ENCODE peak calls at places on chromosomes 12 and 14, in seven cellular contexts. E, R, H, C, G, Y and F are unnamed samples.

GRCh38 chr12:44509471-44509870 is 366.6 kb downstream of the NELL2 start:
- DNase-seq in E (no peak), R (no peak), H (no peak), C (no peak), G (no peak), Y (no peak), F (no peak)

GRCh38 chr14:96108911-96109310 is 69.7 kb downstream of the C14orf132 start:
- DNase-seq in E (no peak), R (no peak), H (no peak), C (no peak), G (no peak), Y (no peak), F (no peak)

GRCh38 chr12:45852508-45852907 is 123.0 kb downstream of the ARID2 start:
- DNase-seq in E (no peak), R (no peak), H (no peak), C (no peak), G (no peak), Y (no peak), F (no peak)

GRCh38 chr14:21163721-21164120 is 7.9 kb upstream of the OR5AU1 start:
- DNase-seq in E (no peak), R (no peak), H (no peak), C (no peak), G (no peak), Y (no peak), F (no peak)

GRCh38 chr12:50401383-50402155 is 884 bp downstream of the LARP4 start:
- DNase-seq in E (no peak), R (no peak), H (no peak), C (no peak), G (no peak), Y (no peak), F (no peak)

GRCh38 chr12:31745242-31745641 is 16.4 kb upstream of the AMN1 start:
- DNase-seq in E (no peak), R (no peak), H (no peak), C (no peak), G (no peak), Y (no peak), F (no peak)

GRCh38 chr12:109880938-109881337 is 597 bp upstream of the GLTP start:
- DNase-seq in E (no peak), R (no peak), H (no peak), C (no peak), G (no peak), Y (no peak), F (no peak)

GRCh38 chr14:98189077-98189476 is 1082.9 kb downstream of the BCL11B start:
- DNase-seq in E (no peak), R (no peak), H (no peak), C (no peak), G (no peak), Y (no peak), F (no peak)

GRCh38 chr14:92688434-92689375 is 59.7 kb downstream of the LGMN start:
- DNase-seq in E (no peak), R (no peak), H (no peak), C (no peak), G (peak; percentile 59), Y (no peak), F (no peak)

GRCh38 chr14:93619176-93619793 is 169.0 kb downstream of the PRIMA1 start:
- DNase-seq in E (no peak), R (peak; percentile 47), H (peak; percentile 9), C (peak; percentile 5), G (peak; percentile 47), Y (peak; percentile 16), F (peak; percentile 5)

GRCh38 chr12:8676651-8677050 is 14.0 kb upstream of the MFAP5 start:
- DNase-seq in E (no peak), R (no peak), H (no peak), C (no peak), G (no peak), Y (no peak), F (no peak)

GRCh38 chr12:91492648-91493047 is 310.0 kb upstream of the DCN start:
- DNase-seq in E (no peak), R (no peak), H (no peak), C (no peak), G (no peak), Y (no peak), F (no peak)

GRCh38 chr14:75461303-75461702 is 33.5 kb downstream of the JDP2 start:
- DNase-seq in E (no peak), R (no peak), H (no peak), C (no peak), G (no peak), Y (no peak), F (no peak)

GRCh38 chr14:36773136-36773540 is 111.5 kb downstream of the PAX9 start:
- DNase-seq in E (no peak), R (peak; percentile 51), H (no peak), C (no peak), G (no peak), Y (peak; percentile 81), F (no peak)

GRCh38 chr12:98618952-98619351 is 25.5 kb downstream of the SLC25A3 start:
- DNase-seq in E (no peak), R (no peak), H (no peak), C (no peak), G (no peak), Y (no peak), F (no peak)

GRCh38 chr14:104433401-104434213 is 146.0 kb upstream of the C14orf180 start:
- DNase-seq in E (no peak), R (no peak), H (no peak), C (no peak), G (peak; percentile 23), Y (no peak), F (peak; percentile 19)

GRCh38 chr14:70573050-70573449 is 27.4 kb downstream of the MED6 start:
- DNase-seq in E (no peak), R (no peak), H (no peak), C (no peak), G (no peak), Y (no peak), F (no peak)

GRCh38 chr12:53174881-53175491 is 5.5 kb upstream of the ZNF740 start:
- DNase-seq in E (no peak), R (peak; percentile 94), H (no peak), C (no peak), G (no peak), Y (peak; percentile 22), F (no peak)

GRCh38 chr12:12510141-12510540 is 52.5 kb downstream of the DUSP16 start:
- DNase-seq in E (no peak), R (no peak), H (no peak), C (no peak), G (no peak), Y (no peak), F (no peak)

GRCh38 chr12:102031852-102032251 is 29.9 kb downstream of the WASHC3 start:
- DNase-seq in E (no peak), R (no peak), H (no peak), C (no peak), G (no peak), Y (no peak), F (no peak)

GRCh38 chr14:26872930-26873470 is 275.2 kb upstream of the NOVA1 start:
- DNase-seq in E (no peak), R (no peak), H (no peak), C (no peak), G (no peak), Y (no peak), F (no peak)

GRCh38 chr12:76470028-76470939 is 89.3 kb downstream of the OSBPL8 start:
- DNase-seq in E (no peak), R (no peak), H (no peak), C (peak; percentile 25), G (peak; percentile 3), Y (peak; percentile 36), F (no peak)

GRCh38 chr14:96373538-96373937 is 10.2 kb downstream of the GSKIP start:
- DNase-seq in E (no peak), R (no peak), H (no peak), C (no peak), G (peak; percentile 32), Y (no peak), F (no peak)

GRCh38 chr14:68780358-68781160 is 12.3 kb downstream of the ZFP36L1 start:
- DNase-seq in E (no peak), R (no peak), H (no peak), C (no peak), G (no peak), Y (peak; percentile 39), F (no peak)

GRCh38 chr12:100795193-100796179 is 910 bp downstream of the ANO4 start:
- DNase-seq in E (no peak), R (no peak), H (no peak), C (no peak), G (no peak), Y (no peak), F (no peak)

GRCh38 chr14:73996731-73997107 is 22.4 kb downstream of the ENTPD5 start:
- DNase-seq in E (no peak), R (peak; percentile 73), H (no peak), C (no peak), G (no peak), Y (no peak), F (no peak)

GRCh38 chr14:64604854-64605253 is 55.1 kb downstream of the PPP1R36 start:
- DNase-seq in E (peak; percentile 7), R (no peak), H (no peak), C (no peak), G (no peak), Y (no peak), F (no peak)

GRCh38 chr14:50717826-50718225 is 49.7 kb upstream of the SAV1 start:
- DNase-seq in E (no peak), R (no peak), H (no peak), C (no peak), G (no peak), Y (no peak), F (no peak)

GRCh38 chr12:59086124-59086523 is 165.8 kb upstream of the LRIG3 start:
- DNase-seq in E (no peak), R (no peak), H (no peak), C (no peak), G (no peak), Y (no peak), F (no peak)

GRCh38 chr12:83841620-83842019 is 1071.0 kb downstream of the SLC6A15 start:
- DNase-seq in E (no peak), R (no peak), H (no peak), C (no peak), G (no peak), Y (no peak), F (no peak)
- TF ChIP-seq TAF1 in E (no peak), R (no peak), H (no peak), C (no peak), G (no peak), Y (no peak), F (no peak)

GRCh38 chr12:79397609-79398008 is 293.2 kb downstream of the PAWR start:
- DNase-seq in E (no peak), R (no peak), H (no peak), C (no peak), G (no peak), Y (no peak), F (no peak)
- TF ChIP-seq TAF1 in E (no peak), R (no peak), H (no peak), C (no peak), G (no peak), Y (no peak), F (no peak)

GRCh38 chr14:90276627-90277367 is 20.4 kb downstream of the PSMC1 start:
- DNase-seq in E (no peak), R (no peak), H (no peak), C (no peak), G (no peak), Y (peak; percentile 16), F (no peak)
- TF ChIP-seq TAF1 in E (no peak), R (no peak), H (no peak), C (no peak), G (no peak), Y (no peak), F (no peak)

DNA sequence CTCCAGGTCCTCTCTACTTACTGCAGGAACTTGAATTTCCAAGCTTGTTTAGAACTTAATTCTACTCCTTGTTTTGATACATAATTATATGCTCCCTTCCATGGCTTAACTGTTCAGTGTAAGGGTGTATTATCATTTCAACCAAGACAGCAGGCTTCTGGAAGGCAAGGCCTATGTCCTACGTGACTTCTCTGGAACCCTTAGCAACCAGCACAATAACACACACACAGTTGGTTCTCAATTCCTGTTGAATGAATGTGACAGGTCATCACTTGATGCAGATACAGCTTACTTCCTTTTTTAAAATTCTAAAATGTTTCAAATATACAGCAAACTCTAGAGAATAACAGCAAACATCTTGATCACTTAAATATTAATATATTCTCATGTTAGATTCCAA is 77.7 kb upstream of the COCH start:
- DNase-seq in E (no peak), R (no peak), H (no peak), C (no peak), G (no peak), Y (no peak), F (no peak)
- TF ChIP-seq TAF1 in E (no peak), R (no peak), H (no peak), C (no peak), G (no peak), Y (no peak), F (no peak)